ENCODE peak calls at places on chromosome 11, in ten cellular contexts. L is body of pancreas, U is brain microvascular endothelial cell, M is testis, D is adrenal gland, K is fibroblast of lung, Z is HCT116, G is AG04450, H is mammary epithelial cell, C is H9. P is an unnamed sample.

GRCh38 chr11:3231851-3232744 is at the start of gene MRGPRE:
- DNase-seq in L (no peak), U (no peak), M (no peak), D (no peak), K (no peak), Z (no peak), G (no peak), H (peak), C (peak), P (no peak)

GRCh38 chr11:95267814-95268213 is 36.8 kb upstream of the SESN3 start:
- DNase-seq in L (no peak), U (no peak), M (no peak), D (no peak), K (no peak), Z (no peak), G (no peak), H (no peak), C (no peak), P (no peak)

GRCh38 chr11:86606849-86607481 is 65.5 kb downstream of the ME3 start:
- DNase-seq in L (no peak), U (peak), M (no peak), D (no peak), K (no peak), Z (no peak), G (no peak), H (no peak), C (no peak), P (peak)

GRCh38 chr11:95156916-95157568 is 67.4 kb downstream of the ENDOD1 start:
- DNase-seq in L (peak), U (no peak), M (peak), D (no peak), K (no peak), Z (no peak), G (no peak), H (no peak), C (no peak), P (no peak)

GRCh38 chr11:20154381-20154780 is 5.9 kb downstream of the DBX1 start:
- DNase-seq in L (no peak), U (peak), M (no peak), D (no peak), K (no peak), Z (no peak), G (no peak), H (no peak), C (peak), P (no peak)

GRCh38 chr11:19316434-19316833 is 75.7 kb upstream of the E2F8 start:
- DNase-seq in L (peak), U (no peak), M (peak), D (peak), K (peak), Z (no peak), G (no peak), H (no peak), C (no peak), P (no peak)

GRCh38 chr11:27395556-27396258 is 32.7 kb upstream of the CCDC34 start:
- DNase-seq in L (peak), U (no peak), M (no peak), D (no peak), K (peak), Z (no peak), G (peak), H (peak), C (no peak), P (no peak)

GRCh38 chr11:9646324-9646723 is 17.6 kb upstream of the SWAP70 start:
- DNase-seq in L (no peak), U (no peak), M (no peak), D (no peak), K (no peak), Z (no peak), G (no peak), H (no peak), C (no peak), P (no peak)

GRCh38 chr11:64675417-64676252 is 47.4 kb downstream of the NRXN2 start:
- DNase-seq in L (peak), U (peak), M (peak), D (peak), K (peak), Z (no peak), G (no peak), H (peak), C (no peak), P (peak)

GRCh38 chr11:116225784-116226410 is 546.9 kb downstream of the BUD13 start:
- DNase-seq in L (no peak), U (no peak), M (no peak), D (peak), K (no peak), Z (no peak), G (no peak), H (no peak), C (no peak), P (no peak)

GRCh38 chr11:65778901-65779668 is 1.7 kb downstream of the AP5B1 start:
- DNase-seq in L (no peak), U (no peak), M (no peak), D (no peak), K (no peak), Z (no peak), G (no peak), H (no peak), C (no peak), P (no peak)

GRCh38 chr11:34790620-34791019 is 125.6 kb downstream of the APIP start:
- DNase-seq in L (no peak), U (no peak), M (no peak), D (no peak), K (no peak), Z (no peak), G (no peak), H (peak), C (no peak), P (no peak)

GRCh38 chr11:20158597-20159257 is 1.5 kb downstream of the DBX1 start:
- DNase-seq in L (peak), U (peak), M (peak), D (peak), K (peak), Z (no peak), G (peak), H (peak), C (peak), P (peak)

GRCh38 chr11:107722671-107723070 is 10.8 kb upstream of the SLN start:
- DNase-seq in L (no peak), U (no peak), M (no peak), D (no peak), K (no peak), Z (no peak), G (no peak), H (no peak), C (no peak), P (no peak)

GRCh38 chr11:62555464-62556092 is 9.0 kb upstream of the AHNAK start:
- DNase-seq in L (peak), U (no peak), M (no peak), D (no peak), K (peak), Z (no peak), G (no peak), H (no peak), C (no peak), P (peak)

GRCh38 chr11:13258855-13259254 is 18.7 kb upstream of the BMAL1 start:
- DNase-seq in L (no peak), U (no peak), M (no peak), D (no peak), K (no peak), Z (no peak), G (no peak), H (no peak), C (no peak), P (no peak)

GRCh38 chr11:30282289-30282631 is 40.6 kb upstream of the ARL14EP start:
- DNase-seq in L (no peak), U (no peak), M (no peak), D (no peak), K (no peak), Z (no peak), G (no peak), H (peak), C (no peak), P (no peak)

GRCh38 chr11:79363261-79363660 is 77.6 kb downstream of the TENM4 start:
- DNase-seq in L (no peak), U (no peak), M (no peak), D (no peak), K (no peak), Z (no peak), G (no peak), H (peak), C (no peak), P (peak)

GRCh38 chr11:88016392-88017020 is 158.7 kb downstream of the RAB38 start:
- DNase-seq in L (peak), U (peak), M (peak), D (peak), K (peak), Z (peak), G (peak), H (peak), C (peak), P (peak)

GRCh38 chr11:77502501-77502900 is 28.6 kb upstream of the PAK1 start:
- DNase-seq in L (no peak), U (no peak), M (no peak), D (no peak), K (no peak), Z (no peak), G (no peak), H (no peak), C (no peak), P (no peak)

GRCh38 chr11:44622721-44623258 is 57.3 kb downstream of the CD82 start:
- DNase-seq in L (no peak), U (no peak), M (peak), D (peak), K (no peak), Z (no peak), G (no peak), H (no peak), C (peak), P (no peak)

GRCh38 chr11:2885017-2885675 is 429 bp downstream of the CDKN1C start:
- DNase-seq in L (peak), U (no peak), M (peak), D (no peak), K (peak), Z (no peak), G (no peak), H (no peak), C (no peak), P (no peak)

GRCh38 chr11:98740335-98740734 is 280.4 kb upstream of the CNTN5 start:
- DNase-seq in L (no peak), U (no peak), M (peak), D (no peak), K (peak), Z (no peak), G (no peak), H (no peak), C (no peak), P (no peak)

GRCh38 chr11:86660011-86660595 is 12.3 kb downstream of the ME3 start:
- DNase-seq in L (no peak), U (peak), M (no peak), D (no peak), K (peak), Z (no peak), G (no peak), H (peak), C (no peak), P (no peak)

GRCh38 chr11:59145534-59145933 is 2.9 kb downstream of the FAM111A start:
- DNase-seq in L (peak), U (no peak), M (no peak), D (no peak), K (peak), Z (no peak), G (no peak), H (peak), C (no peak), P (peak)
- H3K27ac ChIP-seq in L (no peak), U (no peak), M (no peak), D (no peak), K (peak), Z (peak), G (no peak), H (peak), C (no peak), P (no peak)

GRCh38 chr11:111560785-111561184 is 20.3 kb downstream of the LAYN start:
- DNase-seq in L (no peak), U (no peak), M (no peak), D (no peak), K (no peak), Z (no peak), G (no peak), H (no peak), C (no peak), P (no peak)

GRCh38 chr11:111554532-111554931 is 14.0 kb downstream of the LAYN start:
- DNase-seq in L (no peak), U (no peak), M (no peak), D (no peak), K (no peak), Z (no peak), G (no peak), H (peak), C (no peak), P (peak)

GRCh38 chr11:111559791-111560190 is 19.3 kb downstream of the LAYN start:
- DNase-seq in L (no peak), U (no peak), M (no peak), D (no peak), K (no peak), Z (no peak), G (no peak), H (no peak), C (no peak), P (no peak)

GRCh38 chr11:111555255-111555654 is 14.7 kb downstream of the LAYN start:
- DNase-seq in L (no peak), U (peak), M (no peak), D (no peak), K (no peak), Z (no peak), G (no peak), H (peak), C (no peak), P (peak)

DNA sequence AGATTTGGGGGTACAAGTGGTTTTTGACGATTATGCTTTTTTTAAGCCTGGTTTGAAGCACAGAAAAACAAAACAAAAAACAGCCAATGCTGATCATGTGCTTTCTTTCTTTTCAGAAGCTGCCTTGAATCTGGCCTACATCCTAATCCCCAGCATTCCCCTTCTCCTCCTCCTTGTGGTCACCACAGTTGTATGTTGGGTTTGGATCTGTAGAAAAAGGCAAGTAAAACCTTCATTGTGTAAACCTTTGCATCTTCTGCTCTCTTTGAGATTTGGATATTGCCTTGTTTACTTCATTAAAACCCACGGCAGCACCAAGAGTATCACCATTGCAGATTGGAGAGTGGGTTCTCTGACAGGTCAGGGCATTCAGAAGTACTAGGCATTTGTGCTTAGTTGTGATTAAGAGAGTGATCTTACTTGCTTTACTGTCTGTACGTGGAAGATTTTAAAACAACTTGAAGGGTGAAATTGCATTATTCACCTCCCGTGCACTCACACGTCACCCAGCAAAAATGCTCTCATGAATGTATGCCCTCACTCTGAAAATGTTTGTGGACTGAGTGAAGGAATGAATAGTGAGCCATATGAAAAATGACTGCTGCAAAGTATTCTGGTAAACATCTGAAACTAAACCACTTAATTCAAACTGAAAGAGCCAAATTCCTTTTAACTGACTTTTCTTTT is 17.0 kb downstream of the LAYN start:
- DNase-seq in L (no peak), U (peak), M (no peak), D (no peak), K (peak), Z (no peak), G (peak), H (peak), C (no peak), P (peak)
- TF ChIP-seq CTCF in L (no peak), U (no peak), M (no peak), D (no peak), K (peak), Z (no peak), G (peak), H (no peak), C (no peak), P (peak)

GRCh38 chr11:16610738-16611388 is 127.6 kb upstream of the C11orf58 start:
- DNase-seq in L (no peak), U (no peak), M (no peak), D (no peak), K (no peak), Z (no peak), G (no peak), H (no peak), C (peak), P (no peak)
- H3K27ac ChIP-seq in L (no peak), U (no peak), M (no peak), D (no peak), K (no peak), Z (no peak), G (no peak), H (no peak), C (no peak), P (no peak)

GRCh38 chr11:90113541-90113940 is 20.9 kb upstream of the NAALAD2 start:
- DNase-seq in L (no peak), U (no peak), M (no peak), D (no peak), K (peak), Z (no peak), G (no peak), H (no peak), C (no peak), P (no peak)
- TF ChIP-seq CTCF in L (peak), U (peak), M (peak), D (peak), K (peak), Z (peak), G (peak), H (peak), C (peak), P (peak)

GRCh38 chr11:47106839-47107520 is 69.7 kb downstream of the ARFGAP2 start:
- DNase-seq in L (no peak), U (no peak), M (no peak), D (no peak), K (no peak), Z (no peak), G (no peak), H (no peak), C (no peak), P (no peak)
- H3K27ac ChIP-seq in L (no peak), U (no peak), M (no peak), D (no peak), K (no peak), Z (no peak), G (no peak), H (no peak), C (no peak), P (no peak)

DNA sequence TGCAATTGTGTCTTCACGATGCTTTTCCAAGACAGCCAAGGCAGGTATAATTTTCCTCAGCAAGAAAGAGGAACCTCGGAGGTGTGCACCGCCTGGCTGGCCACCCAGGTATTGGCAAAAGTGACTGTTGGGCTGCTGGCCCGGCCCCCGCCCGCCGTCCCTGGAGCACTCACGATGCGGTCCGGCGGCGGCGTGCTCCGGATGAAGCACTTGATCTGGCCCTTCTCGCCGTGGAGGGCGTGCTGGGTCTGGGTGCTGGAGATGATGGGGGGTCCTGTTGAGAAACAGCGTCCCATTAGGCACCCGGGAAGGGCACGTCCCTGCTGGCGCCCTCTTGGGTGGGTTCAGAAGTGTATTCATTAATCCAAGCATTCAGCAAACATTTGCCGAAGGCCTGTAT is 84.8 kb downstream of the ST3GAL4 start:
- DNase-seq in L (no peak), U (no peak), M (no peak), D (no peak), K (no peak), Z (no peak), G (no peak), H (no peak), C (no peak), P (no peak)
- TF ChIP-seq CTCF in L (no peak), U (no peak), M (no peak), D (no peak), K (no peak), Z (no peak), G (no peak), H (no peak), C (no peak), P (no peak)

GRCh38 chr11:67435727-67436458 is 1.6 kb downstream of the PTPRCAP start:
- DNase-seq in L (no peak), U (no peak), M (no peak), D (peak), K (no peak), Z (no peak), G (no peak), H (no peak), C (no peak), P (no peak)
- H3K27ac ChIP-seq in L (no peak), U (no peak), M (no peak), D (no peak), K (no peak), Z (peak), G (peak), H (no peak), C (no peak), P (no peak)

GRCh38 chr11:14520902-14521151 is 641 bp upstream of the PSMA1 start:
- DNase-seq in L (no peak), U (no peak), M (no peak), D (no peak), K (no peak), Z (no peak), G (no peak), H (no peak), C (no peak), P (no peak)

GRCh38 chr11:14519692-14520085 is 497 bp downstream of the PSMA1 start:
- DNase-seq in L (no peak), U (peak), M (no peak), D (peak), K (no peak), Z (no peak), G (no peak), H (no peak), C (no peak), P (peak)

GRCh38 chr11:14522245-14522644 is 2.1 kb upstream of the PSMA1 start:
- DNase-seq in L (no peak), U (no peak), M (no peak), D (no peak), K (no peak), Z (no peak), G (no peak), H (no peak), C (no peak), P (no peak)

GRCh38 chr11:14518820-14519219 is 1.4 kb downstream of the PSMA1 start:
- DNase-seq in L (no peak), U (no peak), M (no peak), D (no peak), K (no peak), Z (no peak), G (no peak), H (no peak), C (no peak), P (no peak)

GRCh38 chr11:14520086-14520901 is at the start of gene PSMA1:
- DNase-seq in L (peak), U (peak), M (peak), D (peak), K (peak), Z (peak), G (peak), H (peak), C (peak), P (peak)
- TF ChIP-seq CTCF in L (peak), U (peak), M (peak), D (peak), K (peak), Z (no peak), G (no peak), H (no peak), C (peak), P (peak)